ENCODE peak calls at places on chromosomes 3 and 15, in six cellular contexts. One of them, this sample, is unnamed. For H3K4me1, the result is how much of the 10 kb centered on the place peaks cover.

GRCh38 chr3:42632146-42632545 is 21.4 kb upstream of the ZBTB47 start:
- ATAC-seq in pancreas: no peak
- ATAC-seq in body of pancreas: no peak
- ATAC-seq in DND-41: no peak
- ATAC-seq in HepG2: no peak
- ATAC-seq in left lung: no peak
- ATAC-seq in this sample: no peak

GRCh38 chr15:79973445-79974180 is 2.6 kb upstream of the BCL2A1 start:
- ATAC-seq in DND-41: no peak
- ATAC-seq in pancreas: no peak
- ATAC-seq in HepG2: peak
- ATAC-seq in body of pancreas: no peak
- ATAC-seq in left lung: no peak
- ATAC-seq in this sample: no peak

GRCh38 chr3:30231277-30232141 is 374.9 kb upstream of the TGFBR2 start:
- ATAC-seq in left lung: no peak
- ATAC-seq in DND-41: peak
- ATAC-seq in body of pancreas: peak
- ATAC-seq in HepG2: no peak
- ATAC-seq in pancreas: no peak
- ATAC-seq in this sample: peak

GRCh38 chr3:177512945-177513671 is 315.8 kb upstream of the TBL1XR1 start:
- ATAC-seq in body of pancreas: no peak
- ATAC-seq in HepG2: peak
- ATAC-seq in left lung: no peak
- ATAC-seq in pancreas: no peak
- ATAC-seq in DND-41: no peak
- ATAC-seq in this sample: no peak

GRCh38 chr15:49890689-49891088 is 228.3 kb downstream of the ATP8B4 start:
- ATAC-seq in DND-41: no peak
- ATAC-seq in pancreas: no peak
- ATAC-seq in HepG2: no peak
- ATAC-seq in left lung: no peak
- ATAC-seq in body of pancreas: no peak
- ATAC-seq in this sample: no peak

GRCh38 chr15:65245096-65245849 is 34.0 kb upstream of the CILP start:
- ATAC-seq in DND-41: no peak
- ATAC-seq in HepG2: peak
- ATAC-seq in pancreas: no peak
- ATAC-seq in left lung: peak
- ATAC-seq in body of pancreas: peak
- ATAC-seq in this sample: peak

GRCh38 chr15:35680951-35681350 is 135.0 kb upstream of the DPH6 start:
- ATAC-seq in body of pancreas: no peak
- ATAC-seq in DND-41: no peak
- ATAC-seq in pancreas: no peak
- ATAC-seq in left lung: no peak
- ATAC-seq in HepG2: no peak
- ATAC-seq in this sample: no peak

GRCh38 chr3:59247402-59247841 is 197.6 kb upstream of the CFAP20DC start:
- ATAC-seq in left lung: no peak
- ATAC-seq in pancreas: no peak
- ATAC-seq in HepG2: no peak
- ATAC-seq in DND-41: peak
- ATAC-seq in body of pancreas: no peak
- ATAC-seq in this sample: no peak

GRCh38 chr3:177378168-177378567 is 180.9 kb upstream of the TBL1XR1 start:
- ATAC-seq in pancreas: no peak
- ATAC-seq in body of pancreas: no peak
- ATAC-seq in DND-41: no peak
- ATAC-seq in HepG2: no peak
- ATAC-seq in left lung: no peak
- ATAC-seq in this sample: no peak

GRCh38 chr15:62400778-62401177 is 235.7 kb upstream of the C2CD4B start:
- ATAC-seq in left lung: no peak
- ATAC-seq in HepG2: no peak
- ATAC-seq in pancreas: no peak
- ATAC-seq in DND-41: no peak
- ATAC-seq in body of pancreas: no peak
- ATAC-seq in this sample: no peak

GRCh38 chr3:45906681-45907220 is 20.4 kb downstream of the CCR9 start:
- ATAC-seq in HepG2: peak
- ATAC-seq in pancreas: no peak
- ATAC-seq in left lung: peak
- ATAC-seq in body of pancreas: no peak
- ATAC-seq in DND-41: no peak
- ATAC-seq in this sample: peak

GRCh38 chr3:76949033-76949432 is 90.9 kb upstream of the ROBO2 start:
- ATAC-seq in HepG2: no peak
- ATAC-seq in DND-41: no peak
- ATAC-seq in pancreas: no peak
- ATAC-seq in body of pancreas: no peak
- ATAC-seq in left lung: no peak
- ATAC-seq in this sample: no peak

GRCh38 chr3:126034481-126035361 is 49.2 kb downstream of the SLC41A3 start:
- ATAC-seq in HepG2: no peak
- ATAC-seq in pancreas: no peak
- ATAC-seq in left lung: peak
- ATAC-seq in body of pancreas: no peak
- ATAC-seq in DND-41: peak
- ATAC-seq in this sample: no peak

GRCh38 chr3:124602986-124603627 is 127.1 kb upstream of the UMPS start:
- ATAC-seq in HepG2: no peak
- ATAC-seq in body of pancreas: no peak
- ATAC-seq in pancreas: no peak
- ATAC-seq in DND-41: no peak
- ATAC-seq in left lung: no peak
- ATAC-seq in this sample: no peak

GRCh38 chr3:24017305-24017704 is 72.2 kb downstream of the NR1D2 start:
- ATAC-seq in pancreas: no peak
- ATAC-seq in DND-41: no peak
- ATAC-seq in body of pancreas: no peak
- ATAC-seq in left lung: no peak
- ATAC-seq in HepG2: no peak
- ATAC-seq in this sample: no peak

GRCh38 chr15:25877681-25878080 is 14.6 kb upstream of the ATP10A start:
- ATAC-seq in DND-41: no peak
- ATAC-seq in body of pancreas: no peak
- ATAC-seq in pancreas: no peak
- ATAC-seq in left lung: peak
- ATAC-seq in HepG2: no peak
- ATAC-seq in this sample: no peak

GRCh38 chr3:13427662-13428603 is 7.8 kb upstream of the NUP210 start:
- ATAC-seq in HepG2: no peak
- ATAC-seq in body of pancreas: no peak
- ATAC-seq in DND-41: peak
- ATAC-seq in left lung: no peak
- ATAC-seq in pancreas: no peak
- ATAC-seq in this sample: no peak

GRCh38 chr3:172580680-172581079 is 57.5 kb upstream of the TNFSF10 start:
- ATAC-seq in HepG2: no peak
- ATAC-seq in DND-41: peak
- ATAC-seq in pancreas: no peak
- ATAC-seq in left lung: no peak
- ATAC-seq in body of pancreas: no peak
- ATAC-seq in this sample: no peak

GRCh38 chr3:32440481-32441350 is 49.1 kb downstream of the CMTM7 start:
- ATAC-seq in DND-41: no peak
- ATAC-seq in body of pancreas: no peak
- ATAC-seq in left lung: no peak
- ATAC-seq in pancreas: no peak
- ATAC-seq in HepG2: no peak
- ATAC-seq in this sample: no peak

GRCh38 chr15:83282859-83283812 is 1.3 kb downstream of the BNC1 start:
- ATAC-seq in body of pancreas: peak
- ATAC-seq in DND-41: no peak
- ATAC-seq in left lung: peak
- ATAC-seq in HepG2: no peak
- ATAC-seq in pancreas: no peak
- ATAC-seq in this sample: peak

GRCh38 chr3:52848617-52849016 is 13.8 kb upstream of the MUSTN1 start:
- ATAC-seq in left lung: peak
- ATAC-seq in HepG2: no peak
- ATAC-seq in pancreas: no peak
- ATAC-seq in DND-41: no peak
- ATAC-seq in body of pancreas: no peak
- ATAC-seq in this sample: peak

GRCh38 chr15:76065267-76065666 is 5.5 kb downstream of the TMEM266 start:
- ATAC-seq in body of pancreas: peak
- ATAC-seq in DND-41: peak
- ATAC-seq in left lung: peak
- ATAC-seq in pancreas: no peak
- ATAC-seq in HepG2: no peak
- ATAC-seq in this sample: no peak

DNA sequence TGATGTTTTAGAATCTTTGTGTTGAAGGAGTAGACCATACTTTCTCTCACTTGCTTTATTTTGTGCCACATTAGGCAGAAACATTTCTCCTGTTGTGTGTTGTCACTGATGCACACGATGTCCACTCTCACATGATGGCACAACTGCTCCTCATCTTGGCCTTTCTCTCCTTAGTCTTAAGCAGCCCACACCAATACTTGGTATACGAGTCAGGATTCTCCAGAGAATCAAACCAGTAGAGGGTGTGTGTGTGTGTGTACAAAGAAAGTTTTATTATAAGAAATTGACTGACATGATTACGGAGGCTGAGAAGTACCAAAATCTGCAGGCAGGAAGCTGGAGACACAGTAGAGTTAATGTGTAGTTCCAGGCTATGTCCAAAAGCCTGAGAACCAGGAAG is 187.1 kb downstream of the ALCAM start:
- ATAC-seq in left lung: no peak
- ATAC-seq in DND-41: no peak
- ATAC-seq in pancreas: no peak
- ATAC-seq in body of pancreas: no peak
- ATAC-seq in HepG2: no peak
- ATAC-seq in this sample: no peak
- TF ChIP-seq CTCF in left lung: no peak
- TF ChIP-seq CTCF in DND-41: no peak
- TF ChIP-seq CTCF in pancreas: no peak
- TF ChIP-seq CTCF in body of pancreas: no peak
- TF ChIP-seq CTCF in HepG2: no peak
- TF ChIP-seq CTCF in this sample: no peak

DNA sequence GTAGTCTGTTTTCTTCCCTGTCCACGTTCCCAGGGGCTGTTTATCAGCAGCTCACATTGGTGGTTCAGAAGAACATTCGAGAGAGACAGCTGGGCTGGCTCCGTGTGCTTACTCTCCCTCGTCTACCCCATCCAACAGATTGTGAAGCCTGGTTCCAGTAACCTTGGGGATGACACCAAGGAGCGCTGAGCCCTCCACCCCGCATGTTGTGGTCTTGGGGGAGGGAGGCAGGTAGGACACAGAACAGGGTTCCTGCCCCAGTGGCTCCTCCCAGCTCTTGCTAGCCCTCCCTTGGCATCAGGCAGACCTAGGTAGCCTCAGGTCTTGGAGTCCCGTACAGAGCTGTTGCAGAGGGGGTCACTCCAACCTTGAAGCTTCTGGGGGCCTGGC is 33.1 kb downstream of the KLF13 start:
- ATAC-seq in DND-41: no peak
- ATAC-seq in body of pancreas: no peak
- ATAC-seq in HepG2: no peak
- ATAC-seq in left lung: peak
- ATAC-seq in pancreas: no peak
- ATAC-seq in this sample: no peak
- H3K4me1 ChIP-seq in DND-41: half or more
- H3K4me1 ChIP-seq in body of pancreas: half or more
- H3K4me1 ChIP-seq in HepG2: under half
- H3K4me1 ChIP-seq in left lung: half or more
- H3K4me1 ChIP-seq in pancreas: half or more
- H3K4me1 ChIP-seq in this sample: under half

DNA sequence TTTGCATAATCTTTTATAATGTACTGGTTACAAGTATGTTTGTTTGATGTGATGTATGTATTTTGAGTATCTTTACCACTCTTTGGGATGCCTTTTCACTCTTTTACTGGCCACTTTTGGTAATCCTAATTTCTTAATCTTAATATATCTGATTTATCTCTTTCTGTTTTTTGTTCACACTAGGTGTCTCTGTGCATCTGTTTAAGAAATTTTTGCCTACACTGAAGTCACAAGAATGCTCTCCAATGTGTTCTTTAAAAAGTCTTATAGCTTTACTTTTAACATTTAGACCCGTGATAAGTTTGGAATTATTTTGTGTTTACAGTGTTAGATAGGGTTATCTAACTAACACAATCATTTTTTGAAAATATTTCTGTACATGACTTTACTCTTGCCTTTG is 659.1 kb downstream of the SI start:
- ATAC-seq in pancreas: no peak
- ATAC-seq in left lung: no peak
- ATAC-seq in body of pancreas: no peak
- ATAC-seq in HepG2: no peak
- ATAC-seq in DND-41: no peak
- ATAC-seq in this sample: no peak
- TF ChIP-seq CTCF in pancreas: no peak
- TF ChIP-seq CTCF in left lung: no peak
- TF ChIP-seq CTCF in body of pancreas: no peak
- TF ChIP-seq CTCF in HepG2: no peak
- TF ChIP-seq CTCF in DND-41: no peak
- TF ChIP-seq CTCF in this sample: no peak

GRCh38 chr3:57006048-57006709 is 54.3 kb upstream of the SPATA12 start:
- ATAC-seq in DND-41: no peak
- ATAC-seq in body of pancreas: no peak
- ATAC-seq in pancreas: no peak
- ATAC-seq in left lung: no peak
- ATAC-seq in HepG2: no peak
- ATAC-seq in this sample: no peak

GRCh38 chr3:57006949-57007419 is 53.5 kb upstream of the SPATA12 start:
- ATAC-seq in left lung: peak
- ATAC-seq in HepG2: no peak
- ATAC-seq in pancreas: peak
- ATAC-seq in body of pancreas: peak
- ATAC-seq in DND-41: peak
- ATAC-seq in this sample: peak

GRCh38 chr3:57001356-57001755 is 59.1 kb upstream of the SPATA12 start:
- ATAC-seq in DND-41: no peak
- ATAC-seq in left lung: no peak
- ATAC-seq in HepG2: no peak
- ATAC-seq in body of pancreas: no peak
- ATAC-seq in pancreas: no peak
- ATAC-seq in this sample: no peak

GRCh38 chr3:57004154-57004730 is 56.2 kb upstream of the SPATA12 start:
- ATAC-seq in body of pancreas: no peak
- ATAC-seq in pancreas: no peak
- ATAC-seq in HepG2: no peak
- ATAC-seq in left lung: no peak
- ATAC-seq in DND-41: no peak
- ATAC-seq in this sample: no peak

GRCh38 chr3:57003676-57004075 is 56.8 kb upstream of the SPATA12 start:
- ATAC-seq in left lung: no peak
- ATAC-seq in pancreas: no peak
- ATAC-seq in HepG2: no peak
- ATAC-seq in DND-41: no peak
- ATAC-seq in body of pancreas: no peak
- ATAC-seq in this sample: no peak
- H3K4me1 ChIP-seq in left lung: under half
- H3K4me1 ChIP-seq in pancreas: under half
- H3K4me1 ChIP-seq in HepG2: under half
- H3K4me1 ChIP-seq in DND-41: under half
- H3K4me1 ChIP-seq in body of pancreas: under half
- H3K4me1 ChIP-seq in this sample: under half

GRCh38 chr15:27268923-27269322 is 297.9 kb downstream of the GABRG3 start:
- ATAC-seq in pancreas: no peak
- ATAC-seq in DND-41: no peak
- ATAC-seq in HepG2: no peak
- ATAC-seq in left lung: no peak
- ATAC-seq in body of pancreas: no peak
- ATAC-seq in this sample: no peak
- TF ChIP-seq CTCF in pancreas: no peak
- TF ChIP-seq CTCF in DND-41: no peak
- TF ChIP-seq CTCF in HepG2: no peak
- TF ChIP-seq CTCF in left lung: no peak
- TF ChIP-seq CTCF in body of pancreas: no peak
- TF ChIP-seq CTCF in this sample: no peak